ENCODE peak calls at places on chromosomes 5 and 9, in six cellular contexts. G is HepG2, Z is lung, E is fibroblast of mammary gland, K is astrocyte of the spinal cord, J is A172. N is an unnamed sample.

GRCh38 chr9:129486496-129487306 is 134.2 kb downstream of the C9orf50 start:
- DNase-seq in G (no peak), Z (peak), E (peak), K (peak), J (no peak), N (peak)

GRCh38 chr5:102823441-102823874 is 68.4 kb downstream of the PAM start:
- DNase-seq in G (no peak), Z (no peak), E (peak), K (peak), J (peak), N (peak)

GRCh38 chr5:74233091-74233490 is 407.4 kb downstream of the ENC1 start:
- DNase-seq in G (no peak), Z (no peak), E (no peak), K (no peak), J (no peak), N (no peak)

GRCh38 chr9:127899200-127899943 is at the start of gene ST6GALNAC6:
- DNase-seq in G (no peak), Z (no peak), E (peak), K (peak), J (no peak), N (peak)

GRCh38 chr5:137248476-137248970 is 250.6 kb downstream of the SPOCK1 start:
- DNase-seq in G (no peak), Z (no peak), E (peak), K (no peak), J (no peak), N (no peak)

GRCh38 chr9:137068539-137069507 is 1.5 kb downstream of the SAPCD2 start:
- DNase-seq in G (no peak), Z (no peak), E (no peak), K (no peak), J (no peak), N (no peak)

GRCh38 chr5:9239626-9240025 is 306.2 kb downstream of the SEMA5A start:
- DNase-seq in G (no peak), Z (no peak), E (no peak), K (no peak), J (no peak), N (no peak)

GRCh38 chr5:149140197-149141002 is 893 bp upstream of the ABLIM3 start:
- DNase-seq in G (no peak), Z (no peak), E (no peak), K (no peak), J (no peak), N (no peak)

GRCh38 chr5:134004626-134005414 is at the start of gene VDAC1:
- DNase-seq in G (no peak), Z (peak), E (peak), K (peak), J (peak), N (peak)

N was measured in RPMI7951.